ENCODE peak calls at places on chromosomes 12 and 14, in seven cellular contexts. One of them, this sample, is unnamed.

GRCh38 chr12:112458330-112458729 is 39.6 kb downstream of the PTPN11 start:
- DNase-seq in A172: no peak
- DNase-seq in activated T-helper 1 cell treated with anti-CD3 and anti-CD28 coated beads, Interleukin-2, amount 50 U/mL, for 16 hours: no peak
- DNase-seq in heart left ventricle: no peak
- DNase-seq in GDM1: no peak
- DNase-seq in lower leg skin: no peak
- DNase-seq in astrocyte of the hippocampus: no peak
- DNase-seq in this sample: no peak

GRCh38 chr12:53222170-53223005 is 9.6 kb downstream of the RARG start:
- DNase-seq in GDM1: no peak
- DNase-seq in heart left ventricle: no peak
- DNase-seq in lower leg skin: no peak
- DNase-seq in A172: no peak
- DNase-seq in activated T-helper 1 cell treated with anti-CD3 and anti-CD28 coated beads, Interleukin-2, amount 50 U/mL, for 16 hours: no peak
- DNase-seq in astrocyte of the hippocampus: peak
- DNase-seq in this sample: no peak

GRCh38 chr14:85175556-85175955 is 354.4 kb upstream of the FLRT2 start:
- DNase-seq in A172: no peak
- DNase-seq in astrocyte of the hippocampus: no peak
- DNase-seq in lower leg skin: no peak
- DNase-seq in heart left ventricle: no peak
- DNase-seq in GDM1: no peak
- DNase-seq in activated T-helper 1 cell treated with anti-CD3 and anti-CD28 coated beads, Interleukin-2, amount 50 U/mL, for 16 hours: no peak
- DNase-seq in this sample: no peak

GRCh38 chr12:106919910-106920544 is 35.7 kb upstream of the TMEM263 start:
- DNase-seq in GDM1: peak
- DNase-seq in A172: peak
- DNase-seq in activated T-helper 1 cell treated with anti-CD3 and anti-CD28 coated beads, Interleukin-2, amount 50 U/mL, for 16 hours: no peak
- DNase-seq in astrocyte of the hippocampus: peak
- DNase-seq in lower leg skin: no peak
- DNase-seq in heart left ventricle: no peak
- DNase-seq in this sample: peak

GRCh38 chr12:27542628-27543027 is 18.6 kb downstream of the PPFIBP1 start:
- DNase-seq in heart left ventricle: no peak
- DNase-seq in lower leg skin: no peak
- DNase-seq in activated T-helper 1 cell treated with anti-CD3 and anti-CD28 coated beads, Interleukin-2, amount 50 U/mL, for 16 hours: no peak
- DNase-seq in astrocyte of the hippocampus: peak
- DNase-seq in A172: no peak
- DNase-seq in GDM1: no peak
- DNase-seq in this sample: no peak

GRCh38 chr14:62126885-62127478 is 364.8 kb downstream of the SNAPC1 start:
- DNase-seq in activated T-helper 1 cell treated with anti-CD3 and anti-CD28 coated beads, Interleukin-2, amount 50 U/mL, for 16 hours: no peak
- DNase-seq in heart left ventricle: no peak
- DNase-seq in astrocyte of the hippocampus: peak
- DNase-seq in GDM1: peak
- DNase-seq in A172: peak
- DNase-seq in lower leg skin: no peak
- DNase-seq in this sample: peak

GRCh38 chr12:123063535-123063934 is 83.1 kb downstream of the ARL6IP4 start:
- DNase-seq in astrocyte of the hippocampus: no peak
- DNase-seq in heart left ventricle: no peak
- DNase-seq in activated T-helper 1 cell treated with anti-CD3 and anti-CD28 coated beads, Interleukin-2, amount 50 U/mL, for 16 hours: no peak
- DNase-seq in A172: no peak
- DNase-seq in GDM1: peak
- DNase-seq in lower leg skin: no peak
- DNase-seq in this sample: peak

GRCh38 chr14:89936654-89937185 is 17.8 kb downstream of the EFCAB11 start:
- DNase-seq in lower leg skin: no peak
- DNase-seq in astrocyte of the hippocampus: no peak
- DNase-seq in activated T-helper 1 cell treated with anti-CD3 and anti-CD28 coated beads, Interleukin-2, amount 50 U/mL, for 16 hours: no peak
- DNase-seq in GDM1: no peak
- DNase-seq in heart left ventricle: no peak
- DNase-seq in A172: no peak
- DNase-seq in this sample: no peak

GRCh38 chr14:102693006-102693755 is 84.1 kb upstream of the TRAF3 start:
- DNase-seq in activated T-helper 1 cell treated with anti-CD3 and anti-CD28 coated beads, Interleukin-2, amount 50 U/mL, for 16 hours: no peak
- DNase-seq in astrocyte of the hippocampus: no peak
- DNase-seq in heart left ventricle: no peak
- DNase-seq in A172: no peak
- DNase-seq in lower leg skin: no peak
- DNase-seq in GDM1: no peak
- DNase-seq in this sample: peak

GRCh38 chr12:4118017-4118510 is 155.5 kb upstream of the CCND2 start:
- DNase-seq in heart left ventricle: peak
- DNase-seq in GDM1: peak
- DNase-seq in astrocyte of the hippocampus: peak
- DNase-seq in lower leg skin: peak
- DNase-seq in A172: peak
- DNase-seq in activated T-helper 1 cell treated with anti-CD3 and anti-CD28 coated beads, Interleukin-2, amount 50 U/mL, for 16 hours: no peak
- DNase-seq in this sample: peak

GRCh38 chr12:25115677-25116076 is 79.3 kb downstream of the DNAI7 start:
- DNase-seq in lower leg skin: no peak
- DNase-seq in astrocyte of the hippocampus: no peak
- DNase-seq in heart left ventricle: no peak
- DNase-seq in A172: no peak
- DNase-seq in activated T-helper 1 cell treated with anti-CD3 and anti-CD28 coated beads, Interleukin-2, amount 50 U/mL, for 16 hours: no peak
- DNase-seq in GDM1: no peak
- DNase-seq in this sample: no peak

GRCh38 chr12:3309805-3310204 is 181.2 kb upstream of the PRMT8 start:
- DNase-seq in heart left ventricle: no peak
- DNase-seq in astrocyte of the hippocampus: no peak
- DNase-seq in A172: no peak
- DNase-seq in lower leg skin: no peak
- DNase-seq in activated T-helper 1 cell treated with anti-CD3 and anti-CD28 coated beads, Interleukin-2, amount 50 U/mL, for 16 hours: no peak
- DNase-seq in GDM1: no peak
- DNase-seq in this sample: no peak

GRCh38 chr14:64692189-64692588 is 12.0 kb upstream of the PLEKHG3 start:
- DNase-seq in astrocyte of the hippocampus: no peak
- DNase-seq in lower leg skin: no peak
- DNase-seq in GDM1: no peak
- DNase-seq in activated T-helper 1 cell treated with anti-CD3 and anti-CD28 coated beads, Interleukin-2, amount 50 U/mL, for 16 hours: no peak
- DNase-seq in heart left ventricle: no peak
- DNase-seq in A172: no peak
- DNase-seq in this sample: no peak

GRCh38 chr12:59372971-59373370 is 222.9 kb upstream of the SLC16A7 start:
- DNase-seq in heart left ventricle: no peak
- DNase-seq in A172: peak
- DNase-seq in astrocyte of the hippocampus: peak
- DNase-seq in GDM1: no peak
- DNase-seq in lower leg skin: no peak
- DNase-seq in activated T-helper 1 cell treated with anti-CD3 and anti-CD28 coated beads, Interleukin-2, amount 50 U/mL, for 16 hours: no peak
- DNase-seq in this sample: peak

GRCh38 chr12:57276935-57277563 is 26.1 kb upstream of the STAC3 start:
- DNase-seq in activated T-helper 1 cell treated with anti-CD3 and anti-CD28 coated beads, Interleukin-2, amount 50 U/mL, for 16 hours: no peak
- DNase-seq in lower leg skin: no peak
- DNase-seq in GDM1: no peak
- DNase-seq in astrocyte of the hippocampus: peak
- DNase-seq in A172: peak
- DNase-seq in heart left ventricle: no peak
- DNase-seq in this sample: peak

GRCh38 chr12:47767197-47767724 is 5.8 kb upstream of the SLC48A1 start:
- DNase-seq in A172: no peak
- DNase-seq in GDM1: peak
- DNase-seq in lower leg skin: no peak
- DNase-seq in heart left ventricle: peak
- DNase-seq in astrocyte of the hippocampus: peak
- DNase-seq in activated T-helper 1 cell treated with anti-CD3 and anti-CD28 coated beads, Interleukin-2, amount 50 U/mL, for 16 hours: peak
- DNase-seq in this sample: peak

GRCh38 chr14:99518441-99519346 is 37.5 kb downstream of the CCNK start:
- DNase-seq in A172: peak
- DNase-seq in astrocyte of the hippocampus: peak
- DNase-seq in GDM1: peak
- DNase-seq in activated T-helper 1 cell treated with anti-CD3 and anti-CD28 coated beads, Interleukin-2, amount 50 U/mL, for 16 hours: peak
- DNase-seq in heart left ventricle: peak
- DNase-seq in lower leg skin: peak
- DNase-seq in this sample: peak

GRCh38 chr14:104229621-104230041 is 91.2 kb downstream of the KIF26A start:
- DNase-seq in activated T-helper 1 cell treated with anti-CD3 and anti-CD28 coated beads, Interleukin-2, amount 50 U/mL, for 16 hours: no peak
- DNase-seq in astrocyte of the hippocampus: no peak
- DNase-seq in GDM1: no peak
- DNase-seq in heart left ventricle: no peak
- DNase-seq in lower leg skin: no peak
- DNase-seq in A172: no peak
- DNase-seq in this sample: no peak

GRCh38 chr14:90354551-90355298 is 23.0 kb upstream of the NRDE2 start:
- DNase-seq in A172: no peak
- DNase-seq in heart left ventricle: no peak
- DNase-seq in lower leg skin: no peak
- DNase-seq in activated T-helper 1 cell treated with anti-CD3 and anti-CD28 coated beads, Interleukin-2, amount 50 U/mL, for 16 hours: no peak
- DNase-seq in astrocyte of the hippocampus: peak
- DNase-seq in GDM1: no peak
- DNase-seq in this sample: no peak

GRCh38 chr12:46487567-46488131 is 115.1 kb upstream of the SLC38A2 start:
- DNase-seq in A172: no peak
- DNase-seq in lower leg skin: no peak
- DNase-seq in GDM1: peak
- DNase-seq in astrocyte of the hippocampus: no peak
- DNase-seq in activated T-helper 1 cell treated with anti-CD3 and anti-CD28 coated beads, Interleukin-2, amount 50 U/mL, for 16 hours: no peak
- DNase-seq in heart left ventricle: no peak
- DNase-seq in this sample: peak

GRCh38 chr14:76380991-76381390 is 5.1 kb downstream of the ESRRB start:
- DNase-seq in A172: no peak
- DNase-seq in astrocyte of the hippocampus: no peak
- DNase-seq in lower leg skin: no peak
- DNase-seq in activated T-helper 1 cell treated with anti-CD3 and anti-CD28 coated beads, Interleukin-2, amount 50 U/mL, for 16 hours: no peak
- DNase-seq in heart left ventricle: no peak
- DNase-seq in GDM1: no peak
- DNase-seq in this sample: no peak

GRCh38 chr12:115943630-115944391 is 333.7 kb downstream of the MED13L start:
- DNase-seq in GDM1: no peak
- DNase-seq in heart left ventricle: no peak
- DNase-seq in lower leg skin: no peak
- DNase-seq in activated T-helper 1 cell treated with anti-CD3 and anti-CD28 coated beads, Interleukin-2, amount 50 U/mL, for 16 hours: no peak
- DNase-seq in astrocyte of the hippocampus: no peak
- DNase-seq in A172: no peak
- DNase-seq in this sample: no peak

GRCh38 chr14:100547633-100548294 is 39.5 kb downstream of the BEGAIN start:
- DNase-seq in heart left ventricle: peak
- DNase-seq in GDM1: peak
- DNase-seq in lower leg skin: peak
- DNase-seq in A172: peak
- DNase-seq in activated T-helper 1 cell treated with anti-CD3 and anti-CD28 coated beads, Interleukin-2, amount 50 U/mL, for 16 hours: no peak
- DNase-seq in astrocyte of the hippocampus: peak
- DNase-seq in this sample: peak

GRCh38 chr14:69129264-69129880 is 23.5 kb downstream of the DCAF5 start:
- DNase-seq in A172: peak
- DNase-seq in GDM1: peak
- DNase-seq in activated T-helper 1 cell treated with anti-CD3 and anti-CD28 coated beads, Interleukin-2, amount 50 U/mL, for 16 hours: peak
- DNase-seq in lower leg skin: peak
- DNase-seq in astrocyte of the hippocampus: peak
- DNase-seq in heart left ventricle: peak
- DNase-seq in this sample: peak

GRCh38 chr12:8057839-8058238 is 8.3 kb downstream of the C3AR1 start:
- DNase-seq in GDM1: no peak
- DNase-seq in A172: no peak
- DNase-seq in heart left ventricle: no peak
- DNase-seq in lower leg skin: no peak
- DNase-seq in astrocyte of the hippocampus: no peak
- DNase-seq in activated T-helper 1 cell treated with anti-CD3 and anti-CD28 coated beads, Interleukin-2, amount 50 U/mL, for 16 hours: no peak
- DNase-seq in this sample: peak

GRCh38 chr12:108424026-108424425 is 84.9 kb upstream of the CMKLR1 start:
- DNase-seq in A172: peak
- DNase-seq in heart left ventricle: no peak
- DNase-seq in GDM1: no peak
- DNase-seq in astrocyte of the hippocampus: no peak
- DNase-seq in activated T-helper 1 cell treated with anti-CD3 and anti-CD28 coated beads, Interleukin-2, amount 50 U/mL, for 16 hours: no peak
- DNase-seq in lower leg skin: no peak
- DNase-seq in this sample: no peak

GRCh38 chr14:20489093-20489994 is 16.0 kb upstream of the RNASE10 start:
- DNase-seq in heart left ventricle: no peak
- DNase-seq in GDM1: no peak
- DNase-seq in A172: no peak
- DNase-seq in lower leg skin: no peak
- DNase-seq in activated T-helper 1 cell treated with anti-CD3 and anti-CD28 coated beads, Interleukin-2, amount 50 U/mL, for 16 hours: no peak
- DNase-seq in astrocyte of the hippocampus: no peak
- DNase-seq in this sample: peak

GRCh38 chr14:99273025-99273723 is 1.2 kb upstream of the BCL11B start:
- DNase-seq in heart left ventricle: no peak
- DNase-seq in A172: no peak
- DNase-seq in activated T-helper 1 cell treated with anti-CD3 and anti-CD28 coated beads, Interleukin-2, amount 50 U/mL, for 16 hours: no peak
- DNase-seq in GDM1: no peak
- DNase-seq in lower leg skin: peak
- DNase-seq in astrocyte of the hippocampus: peak
- DNase-seq in this sample: peak

GRCh38 chr14:61525293-61526011 is 169.9 kb upstream of the HIF1A start:
- DNase-seq in A172: peak
- DNase-seq in astrocyte of the hippocampus: peak
- DNase-seq in GDM1: peak
- DNase-seq in heart left ventricle: peak
- DNase-seq in activated T-helper 1 cell treated with anti-CD3 and anti-CD28 coated beads, Interleukin-2, amount 50 U/mL, for 16 hours: peak
- DNase-seq in lower leg skin: peak
- DNase-seq in this sample: peak

GRCh38 chr12:56628671-56629458 is 1.3 kb downstream of the BAZ2A start:
- DNase-seq in GDM1: no peak
- DNase-seq in lower leg skin: peak
- DNase-seq in heart left ventricle: peak
- DNase-seq in A172: peak
- DNase-seq in activated T-helper 1 cell treated with anti-CD3 and anti-CD28 coated beads, Interleukin-2, amount 50 U/mL, for 16 hours: peak
- DNase-seq in astrocyte of the hippocampus: peak
- DNase-seq in this sample: peak

GRCh38 chr12:123748661-123749060 is 13.4 kb upstream of the DNAH10 start:
- DNase-seq in astrocyte of the hippocampus: peak
- DNase-seq in lower leg skin: no peak
- DNase-seq in heart left ventricle: no peak
- DNase-seq in A172: peak
- DNase-seq in GDM1: no peak
- DNase-seq in activated T-helper 1 cell treated with anti-CD3 and anti-CD28 coated beads, Interleukin-2, amount 50 U/mL, for 16 hours: no peak
- DNase-seq in this sample: no peak

GRCh38 chr12:64675795-64676194 is 65.5 kb downstream of the RASSF3 start:
- DNase-seq in astrocyte of the hippocampus: peak
- DNase-seq in activated T-helper 1 cell treated with anti-CD3 and anti-CD28 coated beads, Interleukin-2, amount 50 U/mL, for 16 hours: no peak
- DNase-seq in GDM1: no peak
- DNase-seq in heart left ventricle: peak
- DNase-seq in lower leg skin: peak
- DNase-seq in A172: peak
- DNase-seq in this sample: no peak

GRCh38 chr12:14828896-14829295 is 14.4 kb downstream of the ART4 start:
- DNase-seq in astrocyte of the hippocampus: peak
- DNase-seq in A172: no peak
- DNase-seq in GDM1: no peak
- DNase-seq in lower leg skin: no peak
- DNase-seq in activated T-helper 1 cell treated with anti-CD3 and anti-CD28 coated beads, Interleukin-2, amount 50 U/mL, for 16 hours: no peak
- DNase-seq in heart left ventricle: no peak
- DNase-seq in this sample: peak

GRCh38 chr14:35339761-35340406 is 47.7 kb downstream of the PSMA6 start:
- DNase-seq in A172: no peak
- DNase-seq in GDM1: peak
- DNase-seq in heart left ventricle: no peak
- DNase-seq in astrocyte of the hippocampus: no peak
- DNase-seq in activated T-helper 1 cell treated with anti-CD3 and anti-CD28 coated beads, Interleukin-2, amount 50 U/mL, for 16 hours: no peak
- DNase-seq in lower leg skin: no peak
- DNase-seq in this sample: peak

GRCh38 chr14:67426983-67427601 is 15.1 kb upstream of the PLEK2 start:
- DNase-seq in A172: peak
- DNase-seq in lower leg skin: peak
- DNase-seq in activated T-helper 1 cell treated with anti-CD3 and anti-CD28 coated beads, Interleukin-2, amount 50 U/mL, for 16 hours: peak
- DNase-seq in heart left ventricle: peak
- DNase-seq in GDM1: peak
- DNase-seq in astrocyte of the hippocampus: peak
- DNase-seq in this sample: peak

This sample was measured in NB4.